ENCODE peak calls at places on chromosomes 12 and 14, in ten cellular contexts. H is COR-L47; C is ELR; J is iris pigment epithelial cell; Z is effector memory CD4-positive, alpha-beta T cell; B is Kasumi-1; Q is iPS-NIHi11; K is activated gamma-delta T cell treated with Interleukin-2 at 50 U/mL for 16 hours; G is RWPE1; U is fibroblast of gingiva. E is an unnamed sample.

GRCh38 chr14:64973826-64974225 is 1.7 kb upstream of the RAB15 start:
- DNase-seq in H (no peak), C (no peak), Q (no peak), U (no peak), B (no peak), J (no peak), G (no peak), Z (no peak), K (no peak), E (no peak)

GRCh38 chr12:124184456-124184855 is 110.4 kb upstream of the RFLNA start:
- DNase-seq in Z (no peak), Q (no peak), H (no peak), C (no peak), B (no peak), U (no peak), G (no peak), J (no peak), K (no peak), E (no peak)

GRCh38 chr12:78086553-78087362 is 256.1 kb downstream of the NAV3 start:
- DNase-seq in B (no peak), Q (no peak), K (no peak), H (no peak), U (no peak), J (no peak), Z (no peak), C (no peak), G (no peak), E (no peak)

GRCh38 chr12:96132819-96133218 is 61.4 kb upstream of the ELK3 start:
- DNase-seq in C (peak; percentile 21), J (no peak), Q (no peak), B (peak; percentile 29), K (no peak), G (no peak), H (peak; percentile 12), U (no peak), Z (no peak), E (no peak)

GRCh38 chr14:50874842-50875241 is 3.0 kb downstream of the ABHD12B start:
- DNase-seq in K (no peak), Q (no peak), Z (no peak), H (no peak), U (no peak), J (no peak), C (no peak), G (no peak), B (no peak), E (no peak)

GRCh38 chr14:74712499-74713394 is at the start of the genes AREL1 and FCF1:
- DNase-seq in C (peak; percentile 92), Q (peak; percentile 98), J (peak; percentile 91), G (peak; percentile 92), B (no peak), K (peak; percentile 73), Z (peak; percentile 79), U (peak; percentile 86), H (no peak), E (peak; percentile 39)

GRCh38 chr12:39435531-39435930 is 7.4 kb downstream of the KIF21A start:
- DNase-seq in B (no peak), C (no peak), K (no peak), G (no peak), J (no peak), H (no peak), U (no peak), Q (no peak), Z (no peak), E (no peak)

GRCh38 chr14:28577711-28578131 is 188.9 kb upstream of the FOXG1 start:
- DNase-seq in B (no peak), Z (no peak), U (peak; percentile 81), Q (no peak), C (peak; percentile 78), J (peak; percentile 88), K (no peak), G (peak; percentile 26), H (no peak), E (no peak)

GRCh38 chr12:24078318-24078765 is 128.9 kb upstream of the SOX5 start:
- DNase-seq in Q (no peak), J (peak; percentile 65), K (no peak), C (peak; percentile 21), Z (no peak), H (no peak), U (no peak), G (no peak), B (no peak), E (no peak)

GRCh38 chr12:116332705-116333380 is 55.4 kb upstream of the MED13L start:
- DNase-seq in U (no peak), B (no peak), G (no peak), Z (no peak), Q (no peak), H (no peak), C (no peak), J (no peak), K (no peak), E (no peak)

GRCh38 chr14:95452176-95452889 is 64.1 kb downstream of the SYNE3 start:
- DNase-seq in G (no peak), J (peak; percentile 24), H (no peak), K (no peak), B (peak; percentile 56), C (peak; percentile 33), U (no peak), Q (peak; percentile 76), Z (no peak), E (no peak)

GRCh38 chr12:122128481-122128880 is 45.5 kb downstream of the IL31 start:
- DNase-seq in K (no peak), B (no peak), J (no peak), Z (no peak), H (no peak), C (no peak), Q (no peak), G (no peak), U (no peak), E (no peak)

GRCh38 chr14:99043756-99044155 is 228.2 kb downstream of the BCL11B start:
- DNase-seq in Q (no peak), Z (no peak), J (no peak), U (no peak), K (no peak), B (no peak), G (no peak), C (no peak), H (no peak), E (no peak)

GRCh38 chr12:52832451-52832850 is 1.7 kb downstream of the KRT79 start:
- DNase-seq in K (no peak), Z (no peak), Q (no peak), U (no peak), B (no peak), G (no peak), J (no peak), C (no peak), H (no peak), E (no peak)

GRCh38 chr12:84912191-84913142 is at the start of gene SLC6A15:
- DNase-seq in K (no peak), U (peak; percentile 96), H (peak; percentile 93), B (no peak), J (peak; percentile 97), G (peak; percentile 73), Q (peak; percentile 83), Z (no peak), C (peak; percentile 87), E (no peak)